ENCODE peak calls at places on chromosomes 13 and 19, in four cellular contexts. A is naive thymus-derived CD4-positive, alpha-beta T cell; M is H9; R is fibroblast of lung. U is an unnamed sample.

GRCh38 chr19:47428177-47428894 is 9.0 kb upstream of the MEIS3 start:
- DNase-seq in A (peak), M (peak), R (peak), U (peak)

GRCh38 chr19:2852598-2852997 is 11.3 kb downstream of the ZNF555 start:
- DNase-seq in A (no peak), M (no peak), R (peak), U (no peak)

GRCh38 chr13:98567140-98567539 is 9.8 kb downstream of the STK24 start:
- DNase-seq in A (no peak), M (no peak), R (no peak), U (no peak)

GRCh38 chr19:1874554-1875185 is 10.6 kb downstream of the ABHD17A start:
- DNase-seq in A (peak), M (no peak), R (no peak), U (no peak)

GRCh38 chr13:75415720-75416119 is 66.2 kb downstream of the TBC1D4 start:
- DNase-seq in A (no peak), M (no peak), R (peak), U (no peak)

GRCh38 chr19:42122691-42123607 is 9.3 kb downstream of the POU2F2 start:
- DNase-seq in A (peak), M (no peak), R (no peak), U (no peak)

GRCh38 chr13:112859817-112860190 is 109.2 kb upstream of the MCF2L start:
- DNase-seq in A (no peak), M (no peak), R (peak), U (no peak)

GRCh38 chr19:49911381-49912145 is 14.9 kb upstream of the IL4I1 start:
- DNase-seq in A (no peak), M (no peak), R (no peak), U (no peak)

GRCh38 chr19:45506991-45507863 is at the start of gene VASP:
- DNase-seq in A (peak), M (peak), R (peak), U (peak)

GRCh38 chr13:111659842-111660241 is 339.4 kb downstream of the TEX29 start:
- DNase-seq in A (no peak), M (no peak), R (no peak), U (peak)

GRCh38 chr19:49848938-49849337 is 2.0 kb upstream of the PTOV1 start:
- DNase-seq in A (no peak), M (no peak), R (no peak), U (no peak)

GRCh38 chr19:58055483-58055874 is 3.6 kb upstream of the ZNF135 start:
- DNase-seq in A (no peak), M (no peak), R (no peak), U (no peak)

U was measured in ecto neural progenitor cell.